ENCODE peak calls at places on chromosomes 6 and 20, in five cellular contexts. Q, I, L, O and J are unnamed samples.

GRCh38 chr6:150299873-150300485 is 68.8 kb upstream of the IYD start:
- DNase-seq in Q (no peak), I (peak), L (no peak), O (no peak), J (no peak)

GRCh38 chr20:57255183-57255582 is 11.3 kb downstream of the BMP7 start:
- DNase-seq in Q (no peak), I (no peak), L (no peak), O (no peak), J (no peak)

GRCh38 chr20:4876731-4877130 is 124.6 kb downstream of the SLC23A2 start:
- DNase-seq in Q (no peak), I (no peak), L (no peak), O (peak), J (no peak)

GRCh38 chr6:2915150-2915549 is 12.0 kb upstream of the SERPINB9 start:
- DNase-seq in Q (no peak), I (no peak), L (no peak), O (no peak), J (no peak)

GRCh38 chr20:46324960-46325703 is 16.8 kb upstream of the CDH22 start:
- DNase-seq in Q (no peak), I (no peak), L (peak), O (peak), J (no peak)

GRCh38 chr20:38520261-38520660 is 47.6 kb downstream of the RALGAPB start:
- DNase-seq in Q (no peak), I (no peak), L (no peak), O (no peak), J (no peak)

GRCh38 chr6:160513836-160514235 is 150.2 kb downstream of the LPA start:
- DNase-seq in Q (no peak), I (no peak), L (no peak), O (no peak), J (no peak)

GRCh38 chr20:4046311-4046924 is 31.1 kb upstream of the RNF24 start:
- DNase-seq in Q (no peak), I (no peak), L (no peak), O (no peak), J (no peak)

GRCh38 chr6:157759028-157759427 is 64.0 kb upstream of the SNX9 start:
- DNase-seq in Q (no peak), I (no peak), L (no peak), O (no peak), J (no peak)